ENCODE peak calls at places on chromosomes 7 and 10, in seven cellular contexts. E is C1 segment of cervical spinal cord, Q is heart left ventricle, A is cerebellum, Y is T follicular helper cell, T is AG04449, D is A549. R is an unnamed sample.

GRCh38 chr10:114694735-114695134 is 36.7 kb upstream of the ABLIM1 start:
- DNase-seq in A (no peak), Y (no peak), Q (no peak), D (peak), E (no peak), T (no peak), R (no peak)

GRCh38 chr7:147896121-147896520 is 694.4 kb upstream of the C7orf33 start:
- DNase-seq in D (no peak), Q (no peak), E (no peak), T (no peak), A (no peak), Y (no peak), R (no peak)

GRCh38 chr10:3775671-3776551 is 9.1 kb downstream of the KLF6 start:
- DNase-seq in A (no peak), Y (no peak), T (no peak), D (peak), E (no peak), Q (no peak), R (no peak)

GRCh38 chr7:133936074-133936473 is 191.1 kb upstream of the LRGUK start:
- DNase-seq in D (peak), Y (no peak), Q (no peak), T (no peak), A (no peak), E (no peak), R (peak)

GRCh38 chr10:101217450-101218281 is 11.6 kb downstream of the LBX1 start:
- DNase-seq in E (no peak), T (no peak), Q (peak), D (peak), Y (no peak), A (no peak), R (no peak)

GRCh38 chr7:77684030-77684429 is 12.2 kb upstream of the RSBN1L start:
- DNase-seq in T (peak), D (no peak), E (no peak), Y (no peak), Q (peak), A (peak), R (no peak)

GRCh38 chr10:58585425-58585824 is 72.8 kb downstream of the BICC1 start:
- DNase-seq in E (no peak), Y (no peak), Q (no peak), D (no peak), T (no peak), A (no peak), R (no peak)

GRCh38 chr10:109974509-109975191 is 33.1 kb upstream of the ADD3 start:
- DNase-seq in D (peak), E (no peak), T (no peak), Y (no peak), A (no peak), Q (no peak), R (no peak)

GRCh38 chr7:129801882-129802281 is 150.9 kb downstream of the UBE2H start:
- DNase-seq in Y (no peak), D (no peak), T (no peak), A (no peak), E (no peak), Q (no peak), R (no peak)

GRCh38 chr7:86954960-86955359 is 104.5 kb downstream of the ELAPOR2 start:
- DNase-seq in Y (no peak), T (no peak), E (no peak), Q (no peak), D (no peak), A (no peak), R (no peak)

GRCh38 chr7:155441856-155442255 is 16.1 kb upstream of the EN2 start:
- DNase-seq in D (no peak), T (no peak), Q (no peak), A (no peak), Y (no peak), E (no peak), R (no peak)

GRCh38 chr10:125084191-125085186 is 75.9 kb downstream of the CTBP2 start:
- DNase-seq in Q (peak), A (peak), E (peak), T (peak), Y (no peak), D (peak), R (no peak)